ENCODE peak calls at places on chromosomes 16 and 17, in eight cellular contexts. Q, K, E, Y, N, A, V and T are unnamed samples.
A peak's percentile ranks its signal among the peaks of the same experiment; 100 is the strongest.

GRCh38 chr17:50632637-50633036 is 2.0 kb upstream of the ABCC3 start:
- DNase-seq in V (no peak), N (no peak), K (no peak), E (no peak), Q (no peak), A (no peak), Y (no peak), T (no peak)

GRCh38 chr16:11835891-11836652 is 15.3 kb downstream of the RSL1D1 start:
- DNase-seq in V (no peak), Q (no peak), N (peak; percentile 70), K (peak; percentile 27), Y (no peak), A (no peak), E (no peak), T (no peak)

GRCh38 chr16:75043175-75043937 is 44.5 kb downstream of the ZNRF1 start:
- DNase-seq in E (no peak), V (no peak), N (no peak), Q (no peak), K (no peak), A (no peak), Y (no peak), T (no peak)

GRCh38 chr17:66900126-66901010 is 64.1 kb upstream of the CACNG4 start:
- DNase-seq in E (no peak), Y (no peak), N (no peak), Q (no peak), K (peak; percentile 37), V (no peak), A (no peak), T (no peak)

GRCh38 chr16:4184038-4184702 is 57.7 kb downstream of the SRL start:
- DNase-seq in A (no peak), K (no peak), E (no peak), N (peak; percentile 68), Q (peak; percentile 46), Y (no peak), V (no peak), T (no peak)

GRCh38 chr16:10982430-10983174 is 38.2 kb downstream of the CLEC16A start:
- DNase-seq in E (no peak), Y (no peak), K (no peak), N (no peak), A (no peak), V (no peak), Q (no peak), T (no peak)

GRCh38 chr17:67746704-67747571 is 29.2 kb downstream of the NOL11 start:
- DNase-seq in K (no peak), A (no peak), Q (no peak), Y (no peak), V (no peak), N (no peak), E (no peak), T (no peak)

GRCh38 chr16:6977906-6978305 is 354.7 kb upstream of the RBFOX1 start:
- DNase-seq in Q (no peak), E (no peak), Y (no peak), A (no peak), K (no peak), V (no peak), N (no peak), T (no peak)

GRCh38 chr16:57802635-57803412 is 533 bp upstream of the KIFC3 start:
- DNase-seq in N (no peak), Q (no peak), E (no peak), V (no peak), Y (peak; percentile 55), K (peak; percentile 31), A (no peak), T (no peak)

GRCh38 chr16:57801856-57802634 is at the start of gene KIFC3:
- DNase-seq in E (peak; percentile 78), Y (peak; percentile 50), K (peak; percentile 59), Q (peak; percentile 85), A (no peak), V (peak; percentile 76), N (peak; percentile 92), T (peak; percentile 70)

GRCh38 chr16:57805176-57805575 is 2.9 kb upstream of the KIFC3 start:
- DNase-seq in N (no peak), V (no peak), A (no peak), Y (no peak), K (no peak), E (no peak), Q (peak; percentile 45), T (no peak)

GRCh38 chr16:57803413-57803990 is 1.2 kb upstream of the KIFC3 start:
- DNase-seq in V (no peak), N (no peak), Y (no peak), E (no peak), K (no peak), A (no peak), Q (no peak), T (no peak)

DNA sequence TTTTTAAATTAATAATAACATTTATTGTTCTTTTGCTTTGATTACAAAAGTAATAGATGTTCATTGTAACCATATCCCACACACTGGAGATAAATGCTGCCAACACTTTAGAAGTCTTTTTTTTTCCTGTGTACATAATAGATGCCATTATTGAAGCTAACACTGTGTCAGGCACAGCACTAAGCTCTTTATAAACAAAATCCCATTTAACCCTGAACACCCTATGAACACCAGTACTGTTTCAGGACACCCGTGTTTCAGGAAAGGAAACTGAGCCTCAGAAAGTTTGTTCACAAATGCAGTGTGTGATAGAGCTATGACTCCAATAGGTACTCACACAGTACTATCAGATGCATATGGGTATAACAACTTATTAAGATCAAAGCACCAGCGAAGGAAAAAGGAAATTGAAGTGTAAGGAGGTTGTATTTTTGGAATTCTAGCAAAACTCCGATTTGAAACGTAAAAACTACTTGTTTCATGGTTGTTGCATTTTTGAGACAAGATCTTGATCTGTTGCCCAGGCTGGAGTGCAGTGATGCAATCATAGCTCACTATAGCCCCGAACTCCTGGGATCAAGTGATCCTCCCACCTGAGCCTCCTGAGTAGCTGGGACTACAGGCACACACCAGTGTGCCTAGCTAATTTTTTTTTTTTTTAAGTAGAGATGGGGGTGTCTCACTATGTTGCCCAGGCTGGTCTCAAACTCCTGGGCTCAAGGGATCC is 2.0 kb upstream of the KIFC3 start:
- DNase-seq in Q (no peak), E (no peak), Y (no peak), V (no peak), A (no peak), N (no peak), K (no peak), T (no peak)
- H3K4me1 ChIP-seq in Q (peaks cover 23% of the 10 kb centered on the region), E (peaks cover 69% of the 10 kb centered on the region), Y (peaks cover 49% of the 10 kb centered on the region), V (peaks cover 25% of the 10 kb centered on the region), A (peaks cover 8% of the 10 kb centered on the region), N (peaks cover 23% of the 10 kb centered on the region), K (peaks cover 21% of the 10 kb centered on the region), T (peaks cover 7% of the 10 kb centered on the region)

GRCh38 chr17:1200440-1200839 is 20.7 kb upstream of the ABR start:
- DNase-seq in Y (no peak), E (no peak), K (no peak), A (no peak), N (no peak), Q (no peak), V (no peak), T (no peak)

GRCh38 chr17:1206016-1206787 is 26.4 kb upstream of the ABR start:
- DNase-seq in Y (no peak), V (no peak), E (no peak), N (no peak), A (no peak), Q (no peak), K (no peak), T (no peak)

GRCh38 chr17:1201132-1201702 is 21.4 kb upstream of the ABR start:
- DNase-seq in V (peak; percentile 73), Q (no peak), K (no peak), Y (no peak), A (no peak), E (no peak), N (no peak), T (no peak)

GRCh38 chr17:1203111-1203966 is 23.6 kb upstream of the ABR start:
- DNase-seq in V (peak; percentile 62), A (peak; percentile 59), Y (peak; percentile 53), E (peak; percentile 42), N (peak; percentile 85), K (peak; percentile 54), Q (peak; percentile 64), T (peak; percentile 69)

DNA sequence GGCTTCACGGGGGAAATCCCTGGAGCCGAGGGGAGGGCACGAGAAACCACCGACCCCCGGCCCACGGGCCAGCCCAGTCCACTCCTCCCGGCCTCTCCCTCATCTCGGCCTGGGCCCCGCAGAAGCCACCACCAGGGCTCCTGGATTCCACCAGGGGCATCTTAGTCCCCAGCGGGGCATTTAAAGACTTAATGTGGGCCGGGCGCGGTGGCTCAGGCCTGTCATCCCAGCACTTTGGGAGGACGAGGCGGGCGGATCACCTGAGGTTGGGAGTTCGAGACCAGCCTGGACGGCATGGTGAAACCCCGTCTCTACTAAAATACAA is 24.1 kb upstream of the ABR start:
- DNase-seq in N (no peak), A (no peak), Y (no peak), K (no peak), E (no peak), V (no peak), Q (no peak), T (no peak)
- H3K4me3 ChIP-seq in N (peak overlapping the region; percentile 71), A (no peak overlapping the region), Y (peak overlapping the region; percentile 31), K (peak overlapping the region; percentile 42), E (peak overlapping the region; percentile 48), V (no peak overlapping the region), Q (peak overlapping the region; percentile 42), T (no peak overlapping the region)

DNA sequence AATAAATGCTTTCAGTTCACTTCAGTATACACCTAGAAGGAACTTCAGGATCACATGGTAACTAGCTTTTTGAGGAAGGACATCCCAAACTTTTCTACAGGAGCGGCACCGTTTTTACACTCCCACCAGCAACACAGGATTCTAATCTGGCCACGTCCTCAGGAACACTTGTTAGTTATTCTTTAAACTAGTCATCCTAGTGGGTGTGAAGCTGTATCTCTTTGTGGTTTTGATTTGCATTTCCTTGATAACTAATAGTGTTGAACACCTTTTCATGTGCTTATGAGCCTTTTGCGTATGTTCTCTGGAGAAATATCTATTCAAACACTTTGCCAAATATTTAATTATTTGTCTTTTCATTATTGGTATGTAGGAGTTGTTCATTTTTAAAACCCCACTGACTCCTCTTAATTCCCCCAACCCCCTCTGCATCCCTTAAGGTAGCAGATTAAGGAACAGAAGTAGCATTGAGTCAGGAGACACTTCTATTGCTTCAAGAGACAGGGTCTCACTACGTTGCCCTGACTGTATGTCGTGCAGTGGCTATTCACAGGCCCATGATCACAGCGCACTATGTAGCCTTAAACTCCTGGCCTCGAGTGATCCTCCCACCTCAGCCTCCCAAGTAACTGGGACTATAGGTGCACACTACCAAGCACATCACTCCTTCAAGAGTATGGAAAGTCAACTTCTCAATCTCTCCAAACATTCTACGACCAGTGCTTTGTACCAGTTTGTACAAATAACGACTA is 25.4 kb downstream of the YWHAE start:
- DNase-seq in E (no peak), A (no peak), K (no peak), Y (no peak), N (no peak), Q (no peak), V (no peak), T (no peak)
- H3K4me1 ChIP-seq in E (peaks cover 6% of the 10 kb centered on the region), A (peaks cover 62% of the 10 kb centered on the region), K (peaks cover 10% of the 10 kb centered on the region), Y (peaks cover 5% of the 10 kb centered on the region), N (peaks cover 59% of the 10 kb centered on the region), Q (peaks cover 15% of the 10 kb centered on the region), V (peaks cover 56% of the 10 kb centered on the region), T (peaks cover 55% of the 10 kb centered on the region)

DNA sequence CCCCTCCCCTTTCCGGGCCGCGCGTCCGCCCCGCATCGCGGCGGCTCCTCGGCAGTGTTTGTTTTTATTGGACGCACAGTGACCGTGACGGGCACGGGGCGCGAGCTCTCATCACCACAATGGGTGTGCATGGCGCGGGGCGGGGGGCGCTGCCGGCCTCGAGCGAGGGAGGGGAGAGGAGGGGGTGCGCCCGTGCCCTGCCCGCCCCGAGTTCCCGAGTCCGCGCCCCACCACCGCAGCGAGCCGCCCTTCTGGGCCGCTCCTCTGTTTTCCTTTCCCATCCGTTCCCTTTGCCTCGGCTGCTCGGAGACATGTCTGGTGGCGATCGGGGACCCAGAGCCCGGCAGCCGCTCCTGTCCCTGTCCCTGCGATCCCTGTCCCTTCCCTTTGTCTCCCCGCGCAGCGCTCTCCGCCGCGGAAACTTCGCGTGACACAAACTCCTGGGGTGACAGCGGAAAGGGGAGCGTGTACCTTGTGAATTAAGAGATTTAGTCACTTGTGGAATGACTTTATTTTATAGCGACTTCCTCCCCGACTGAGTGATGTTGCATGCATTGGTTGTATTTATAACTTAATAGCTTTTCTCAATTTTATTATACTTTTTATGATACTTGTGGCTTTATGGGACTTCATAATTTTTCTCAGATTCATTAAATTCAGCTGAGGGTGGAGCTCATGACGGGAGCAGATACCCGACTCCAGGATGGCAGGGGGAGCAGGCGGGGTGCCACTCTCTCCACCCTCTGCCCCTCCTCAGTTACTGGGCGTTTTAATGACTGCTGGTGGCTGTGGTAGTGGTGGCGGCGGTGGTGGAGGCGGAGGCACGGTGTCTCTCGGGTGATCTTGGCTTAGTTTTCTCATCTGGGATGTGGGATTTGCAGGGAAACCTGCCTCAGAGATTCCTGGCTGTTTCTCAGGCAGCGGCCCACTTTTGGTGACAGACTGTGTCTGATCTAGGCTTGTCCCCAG is 40.8 kb downstream of the MRM1 start:
- DNase-seq in Y (no peak), V (no peak), E (no peak), K (no peak), A (no peak), Q (no peak), N (no peak), T (no peak)
- H3K4me3 ChIP-seq in Y (peak overlapping the region; percentile 29), V (peak overlapping the region; percentile 45), E (no peak overlapping the region), K (peak overlapping the region; percentile 20), A (peak overlapping the region; percentile 27), Q (no peak overlapping the region), N (peak overlapping the region; percentile 50), T (peak overlapping the region; percentile 33)